ENCODE peak calls at places on chromosomes 5 and 9, in nine cellular contexts. One of them, this sample, is unnamed.

GRCh38 chr9:99602854-99603253 is 218.8 kb upstream of the NR4A3 start:
- DNase-seq in CD8-positive, alpha-beta memory T cell: no peak
- DNase-seq in aorta: no peak
- DNase-seq in lower lobe of right lung: no peak
- DNase-seq in IMR-90: no peak
- DNase-seq in cardiac muscle cell: no peak
- DNase-seq in HepG2: no peak
- DNase-seq in body of pancreas: no peak
- DNase-seq in HAP-1: no peak
- DNase-seq in this sample: no peak

GRCh38 chr5:171592076-171592475 is 172.6 kb downstream of the FGF18 start:
- DNase-seq in HepG2: no peak
- DNase-seq in lower lobe of right lung: no peak
- DNase-seq in body of pancreas: no peak
- DNase-seq in aorta: no peak
- DNase-seq in IMR-90: no peak
- DNase-seq in CD8-positive, alpha-beta memory T cell: no peak
- DNase-seq in cardiac muscle cell: no peak
- DNase-seq in HAP-1: no peak
- DNase-seq in this sample: no peak

GRCh38 chr5:38595149-38595725 is 38.8 kb upstream of the LIFR start:
- DNase-seq in HepG2: no peak
- DNase-seq in HAP-1: no peak
- DNase-seq in aorta: no peak
- DNase-seq in lower lobe of right lung: no peak
- DNase-seq in IMR-90: peak; percentile 61
- DNase-seq in cardiac muscle cell: no peak
- DNase-seq in CD8-positive, alpha-beta memory T cell: no peak
- DNase-seq in body of pancreas: no peak
- DNase-seq in this sample: no peak

GRCh38 chr5:93607367-93608258 is 24.6 kb downstream of the NR2F1 start:
- DNase-seq in aorta: no peak
- DNase-seq in HAP-1: peak; percentile 34
- DNase-seq in body of pancreas: no peak
- DNase-seq in cardiac muscle cell: peak; percentile 68
- DNase-seq in IMR-90: peak; percentile 89
- DNase-seq in HepG2: peak; percentile 44
- DNase-seq in CD8-positive, alpha-beta memory T cell: no peak
- DNase-seq in lower lobe of right lung: no peak
- DNase-seq in this sample: peak; percentile 37

GRCh38 chr5:10615693-10616092 is 51.8 kb downstream of the ANKRD33B start:
- DNase-seq in HAP-1: no peak
- DNase-seq in CD8-positive, alpha-beta memory T cell: no peak
- DNase-seq in body of pancreas: no peak
- DNase-seq in aorta: no peak
- DNase-seq in HepG2: no peak
- DNase-seq in IMR-90: no peak
- DNase-seq in cardiac muscle cell: no peak
- DNase-seq in lower lobe of right lung: no peak
- DNase-seq in this sample: no peak

GRCh38 chr9:16982780-16983179 is 112.3 kb upstream of the BNC2 start:
- DNase-seq in HAP-1: no peak
- DNase-seq in IMR-90: no peak
- DNase-seq in CD8-positive, alpha-beta memory T cell: no peak
- DNase-seq in cardiac muscle cell: no peak
- DNase-seq in aorta: no peak
- DNase-seq in HepG2: no peak
- DNase-seq in lower lobe of right lung: no peak
- DNase-seq in body of pancreas: no peak
- DNase-seq in this sample: no peak

GRCh38 chr5:71957431-71957934 is 149.8 kb upstream of the MAP1B start:
- DNase-seq in aorta: no peak
- DNase-seq in cardiac muscle cell: no peak
- DNase-seq in CD8-positive, alpha-beta memory T cell: no peak
- DNase-seq in HAP-1: no peak
- DNase-seq in HepG2: no peak
- DNase-seq in body of pancreas: no peak
- DNase-seq in IMR-90: no peak
- DNase-seq in lower lobe of right lung: no peak
- DNase-seq in this sample: no peak

GRCh38 chr9:115694014-115694413 is 459.6 kb upstream of the PAPPA start:
- DNase-seq in CD8-positive, alpha-beta memory T cell: no peak
- DNase-seq in aorta: no peak
- DNase-seq in body of pancreas: peak; percentile 22
- DNase-seq in lower lobe of right lung: no peak
- DNase-seq in IMR-90: peak; percentile 93
- DNase-seq in HepG2: peak; percentile 11
- DNase-seq in HAP-1: no peak
- DNase-seq in cardiac muscle cell: peak; percentile 22
- DNase-seq in this sample: peak; percentile 23

GRCh38 chr5:150112211-150113046 is 26.1 kb upstream of the CSF1R start:
- DNase-seq in HepG2: no peak
- DNase-seq in lower lobe of right lung: no peak
- DNase-seq in CD8-positive, alpha-beta memory T cell: no peak
- DNase-seq in HAP-1: peak; percentile 84
- DNase-seq in aorta: peak; percentile 92
- DNase-seq in IMR-90: peak; percentile 88
- DNase-seq in body of pancreas: no peak
- DNase-seq in cardiac muscle cell: no peak
- DNase-seq in this sample: peak; percentile 90

GRCh38 chr9:99004115-99004514 is 60.4 kb downstream of the COL15A1 start:
- DNase-seq in HAP-1: no peak
- DNase-seq in HepG2: no peak
- DNase-seq in lower lobe of right lung: no peak
- DNase-seq in cardiac muscle cell: no peak
- DNase-seq in CD8-positive, alpha-beta memory T cell: no peak
- DNase-seq in aorta: no peak
- DNase-seq in body of pancreas: no peak
- DNase-seq in IMR-90: no peak
- DNase-seq in this sample: no peak

GRCh38 chr9:82419827-82420486 is 431.4 kb downstream of the SPATA31D1 start:
- DNase-seq in IMR-90: no peak
- DNase-seq in aorta: no peak
- DNase-seq in lower lobe of right lung: no peak
- DNase-seq in CD8-positive, alpha-beta memory T cell: no peak
- DNase-seq in cardiac muscle cell: no peak
- DNase-seq in HepG2: no peak
- DNase-seq in HAP-1: no peak
- DNase-seq in body of pancreas: no peak
- DNase-seq in this sample: no peak

GRCh38 chr9:117403848-117404247 is 11.0 kb downstream of the ASTN2 start:
- DNase-seq in IMR-90: no peak
- DNase-seq in CD8-positive, alpha-beta memory T cell: no peak
- DNase-seq in lower lobe of right lung: no peak
- DNase-seq in aorta: no peak
- DNase-seq in cardiac muscle cell: no peak
- DNase-seq in HAP-1: no peak
- DNase-seq in body of pancreas: peak; percentile 49
- DNase-seq in HepG2: no peak
- DNase-seq in this sample: no peak

GRCh38 chr5:119344231-119344630 is 11.6 kb upstream of the TNFAIP8 start:
- DNase-seq in HepG2: no peak
- DNase-seq in aorta: no peak
- DNase-seq in IMR-90: no peak
- DNase-seq in CD8-positive, alpha-beta memory T cell: no peak
- DNase-seq in lower lobe of right lung: no peak
- DNase-seq in cardiac muscle cell: no peak
- DNase-seq in body of pancreas: no peak
- DNase-seq in HAP-1: no peak
- DNase-seq in this sample: no peak

GRCh38 chr5:119343042-119343441 is 12.8 kb upstream of the TNFAIP8 start:
- DNase-seq in body of pancreas: no peak
- DNase-seq in lower lobe of right lung: no peak
- DNase-seq in cardiac muscle cell: no peak
- DNase-seq in CD8-positive, alpha-beta memory T cell: no peak
- DNase-seq in HepG2: no peak
- DNase-seq in IMR-90: peak; percentile 67
- DNase-seq in HAP-1: no peak
- DNase-seq in aorta: no peak
- DNase-seq in this sample: no peak

GRCh38 chr5:119341452-119342349 is 14.1 kb upstream of the TNFAIP8 start:
- DNase-seq in IMR-90: no peak
- DNase-seq in aorta: no peak
- DNase-seq in CD8-positive, alpha-beta memory T cell: no peak
- DNase-seq in lower lobe of right lung: no peak
- DNase-seq in HepG2: no peak
- DNase-seq in HAP-1: no peak
- DNase-seq in body of pancreas: no peak
- DNase-seq in cardiac muscle cell: no peak
- DNase-seq in this sample: no peak

GRCh38 chr5:119342414-119342813 is 13.4 kb upstream of the TNFAIP8 start:
- DNase-seq in HepG2: no peak
- DNase-seq in CD8-positive, alpha-beta memory T cell: no peak
- DNase-seq in IMR-90: no peak
- DNase-seq in HAP-1: no peak
- DNase-seq in cardiac muscle cell: no peak
- DNase-seq in aorta: no peak
- DNase-seq in body of pancreas: no peak
- DNase-seq in lower lobe of right lung: no peak
- DNase-seq in this sample: no peak

DNA sequence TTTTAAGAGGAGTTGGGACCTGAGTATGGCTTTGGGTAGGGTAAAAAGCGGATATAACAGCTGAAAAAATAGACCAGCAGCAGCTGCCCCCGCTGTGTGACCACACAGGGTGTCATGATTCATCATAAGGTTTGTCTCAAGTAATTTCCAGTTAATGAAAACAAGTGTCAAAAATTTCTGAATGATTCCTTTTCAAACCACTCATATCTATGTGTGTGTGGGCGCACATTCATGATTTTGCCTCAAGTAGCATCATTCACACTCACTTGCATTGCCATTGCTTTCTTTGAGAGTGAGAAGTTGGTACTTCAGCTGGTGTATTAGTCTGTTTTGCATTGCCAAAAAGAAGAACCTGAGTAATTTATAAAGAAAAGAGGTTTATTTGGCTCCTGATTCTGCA is 12.1 kb upstream of the TNFAIP8 start:
- DNase-seq in body of pancreas: no peak
- DNase-seq in lower lobe of right lung: no peak
- DNase-seq in IMR-90: peak; percentile 65
- DNase-seq in cardiac muscle cell: no peak
- DNase-seq in HepG2: no peak
- DNase-seq in CD8-positive, alpha-beta memory T cell: peak; percentile 27
- DNase-seq in aorta: no peak
- DNase-seq in HAP-1: no peak
- DNase-seq in this sample: no peak
- H3K4me3 ChIP-seq in body of pancreas: no peak overlapping the region
- H3K4me3 ChIP-seq in lower lobe of right lung: no peak overlapping the region
- H3K4me3 ChIP-seq in IMR-90: no peak overlapping the region
- H3K4me3 ChIP-seq in cardiac muscle cell: no peak overlapping the region
- H3K4me3 ChIP-seq in HepG2: no peak overlapping the region
- H3K4me3 ChIP-seq in CD8-positive, alpha-beta memory T cell: no peak overlapping the region
- H3K4me3 ChIP-seq in aorta: no peak overlapping the region
- H3K4me3 ChIP-seq in HAP-1: no peak overlapping the region
- H3K4me3 ChIP-seq in this sample: no peak overlapping the region

GRCh38 chr5:134541736-134542376 is 16.4 kb downstream of the JADE2 start:
- DNase-seq in IMR-90: peak; percentile 64
- DNase-seq in HepG2: no peak
- DNase-seq in aorta: peak; percentile 83
- DNase-seq in CD8-positive, alpha-beta memory T cell: no peak
- DNase-seq in HAP-1: no peak
- DNase-seq in lower lobe of right lung: peak; percentile 66
- DNase-seq in body of pancreas: peak; percentile 62
- DNase-seq in cardiac muscle cell: peak; percentile 87
- DNase-seq in this sample: peak; percentile 79
- H3K4me1 ChIP-seq in IMR-90: peaks cover under 1% of the 10 kb centered on the region
- H3K4me1 ChIP-seq in HepG2: no peaks in the 10 kb centered on the region
- H3K4me1 ChIP-seq in aorta: no peaks in the 10 kb centered on the region
- H3K4me1 ChIP-seq in CD8-positive, alpha-beta memory T cell: peaks cover 31% of the 10 kb centered on the region
- H3K4me1 ChIP-seq in HAP-1: no peaks in the 10 kb centered on the region
- H3K4me1 ChIP-seq in lower lobe of right lung: peaks cover 46% of the 10 kb centered on the region
- H3K4me1 ChIP-seq in body of pancreas: no peaks in the 10 kb centered on the region
- H3K4me1 ChIP-seq in cardiac muscle cell: no peaks in the 10 kb centered on the region
- H3K4me1 ChIP-seq in this sample: peaks cover 21% of the 10 kb centered on the region

DNA sequence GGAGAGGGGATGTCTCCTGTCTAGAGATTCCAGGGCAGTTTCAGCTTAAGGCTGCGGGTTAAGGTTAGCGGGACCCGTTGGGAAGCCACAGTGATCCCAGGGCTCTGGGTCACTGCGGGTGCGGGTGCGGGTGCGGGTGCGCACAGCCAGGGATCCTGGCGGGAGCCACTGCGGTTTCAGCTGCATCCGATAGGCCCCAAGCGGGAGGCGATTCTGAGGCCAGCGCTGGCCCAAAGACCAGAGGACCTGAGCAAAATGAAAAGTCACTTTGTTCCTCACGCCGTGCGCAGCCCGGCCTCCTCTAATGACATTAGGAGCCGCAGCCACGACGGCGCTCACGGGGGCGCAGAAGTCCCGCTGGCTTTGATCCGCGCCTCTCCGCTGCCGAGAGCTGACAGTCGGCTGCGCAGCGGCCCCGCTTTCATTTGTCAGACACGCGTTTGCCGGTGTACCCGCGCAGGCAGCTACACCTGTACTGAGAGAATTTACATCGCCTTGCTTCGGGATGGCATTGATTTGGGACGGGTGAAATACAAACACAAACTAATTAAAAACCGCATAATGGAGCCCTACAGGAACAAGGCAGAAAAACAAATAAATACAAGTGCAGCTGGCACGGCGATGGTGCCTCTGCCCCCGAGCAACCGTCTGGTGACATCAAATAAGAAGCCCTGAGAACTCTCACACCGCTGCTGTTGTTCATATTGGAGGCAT is 5.2 kb upstream of the IRX1 start:
- DNase-seq in IMR-90: no peak
- DNase-seq in body of pancreas: no peak
- DNase-seq in cardiac muscle cell: no peak
- DNase-seq in HAP-1: no peak
- DNase-seq in CD8-positive, alpha-beta memory T cell: no peak
- DNase-seq in aorta: no peak
- DNase-seq in HepG2: no peak
- DNase-seq in lower lobe of right lung: no peak
- DNase-seq in this sample: no peak
- H3K4me3 ChIP-seq in IMR-90: no peak overlapping the region
- H3K4me3 ChIP-seq in body of pancreas: no peak overlapping the region
- H3K4me3 ChIP-seq in cardiac muscle cell: peak overlapping the region; percentile 10
- H3K4me3 ChIP-seq in HAP-1: no peak overlapping the region
- H3K4me3 ChIP-seq in CD8-positive, alpha-beta memory T cell: no peak overlapping the region
- H3K4me3 ChIP-seq in aorta: no peak overlapping the region
- H3K4me3 ChIP-seq in HepG2: no peak overlapping the region
- H3K4me3 ChIP-seq in lower lobe of right lung: no peak overlapping the region
- H3K4me3 ChIP-seq in this sample: no peak overlapping the region

GRCh38 chr5:65753189-65753588 is 31.2 kb downstream of the NLN start:
- DNase-seq in lower lobe of right lung: no peak
- DNase-seq in CD8-positive, alpha-beta memory T cell: no peak
- DNase-seq in body of pancreas: no peak
- DNase-seq in HAP-1: no peak
- DNase-seq in aorta: no peak
- DNase-seq in IMR-90: no peak
- DNase-seq in cardiac muscle cell: no peak
- DNase-seq in HepG2: no peak
- DNase-seq in this sample: no peak

GRCh38 chr5:65750938-65751337 is 28.9 kb downstream of the NLN start:
- DNase-seq in lower lobe of right lung: no peak
- DNase-seq in aorta: no peak
- DNase-seq in HepG2: no peak
- DNase-seq in cardiac muscle cell: no peak
- DNase-seq in IMR-90: no peak
- DNase-seq in body of pancreas: no peak
- DNase-seq in HAP-1: no peak
- DNase-seq in CD8-positive, alpha-beta memory T cell: no peak
- DNase-seq in this sample: no peak

GRCh38 chr5:65749221-65749844 is 27.3 kb downstream of the NLN start:
- DNase-seq in aorta: no peak
- DNase-seq in HAP-1: no peak
- DNase-seq in cardiac muscle cell: no peak
- DNase-seq in lower lobe of right lung: no peak
- DNase-seq in IMR-90: no peak
- DNase-seq in body of pancreas: no peak
- DNase-seq in HepG2: no peak
- DNase-seq in CD8-positive, alpha-beta memory T cell: no peak
- DNase-seq in this sample: no peak

GRCh38 chr5:65749956-65750355 is 28.0 kb downstream of the NLN start:
- DNase-seq in aorta: no peak
- DNase-seq in cardiac muscle cell: no peak
- DNase-seq in HepG2: no peak
- DNase-seq in lower lobe of right lung: no peak
- DNase-seq in CD8-positive, alpha-beta memory T cell: no peak
- DNase-seq in body of pancreas: no peak
- DNase-seq in IMR-90: no peak
- DNase-seq in HAP-1: no peak
- DNase-seq in this sample: no peak
- H3K4me1 ChIP-seq in aorta: no peaks in the 10 kb centered on the region
- H3K4me1 ChIP-seq in cardiac muscle cell: peaks cover 4% of the 10 kb centered on the region
- H3K4me1 ChIP-seq in HepG2: peaks cover 45% of the 10 kb centered on the region
- H3K4me1 ChIP-seq in lower lobe of right lung: no peaks in the 10 kb centered on the region
- H3K4me1 ChIP-seq in CD8-positive, alpha-beta memory T cell: no peaks in the 10 kb centered on the region
- H3K4me1 ChIP-seq in body of pancreas: no peaks in the 10 kb centered on the region
- H3K4me1 ChIP-seq in IMR-90: no peaks in the 10 kb centered on the region
- H3K4me1 ChIP-seq in HAP-1: peaks cover 9% of the 10 kb centered on the region
- H3K4me1 ChIP-seq in this sample: no peaks in the 10 kb centered on the region